ENCODE peak calls at places on chromosomes 2 and 18, in six cellular contexts. F is effector CD8-positive, alpha-beta T cell; U is fibroblast of lung; M is hepatic stellate cell; X is stimulated activated CD8-positive, alpha-beta memory T cell treated with anti-CD3 and anti-CD28 coated beads, Interleukin-15, amount 100 ng/mL, for 4 hours; V is activated CD4-positive, alpha-beta T cell treated with anti-CD3 and anti-CD28 coated beads for 24 hours. P is an unnamed sample.

GRCh38 chr2:191910518-191910917 is 63.6 kb upstream of the CAVIN2 start:
- DNase-seq in X (no peak), F (no peak), U (peak), M (peak), V (no peak), P (no peak)

GRCh38 chr2:222525776-222526175 is 101.4 kb downstream of the SGPP2 start:
- DNase-seq in M (no peak), X (no peak), U (no peak), F (no peak), V (no peak), P (no peak)

GRCh38 chr18:55001625-55002024 is 42.4 kb upstream of the CCDC68 start:
- DNase-seq in X (no peak), V (no peak), U (peak), F (no peak), M (no peak), P (no peak)

GRCh38 chr18:25144835-25145234 is 207.1 kb downstream of the ZNF521 start:
- DNase-seq in F (no peak), X (no peak), U (peak), M (peak), V (no peak), P (no peak)

GRCh38 chr2:24048662-24049484 is 668 bp upstream of the FKBP1B start:
- DNase-seq in V (no peak), F (no peak), M (no peak), X (no peak), U (no peak), P (no peak)

GRCh38 chr2:239830066-239830717 is 194.9 kb downstream of the NDUFA10 start:
- DNase-seq in M (no peak), V (no peak), F (no peak), X (no peak), U (peak), P (no peak)

GRCh38 chr18:35051978-35052377 is 10.8 kb downstream of the MAPRE2 start:
- DNase-seq in U (peak), V (no peak), F (no peak), X (no peak), M (no peak), P (no peak)

GRCh38 chr18:52334896-52335295 is 5.1 kb upstream of the DCC start:
- DNase-seq in V (no peak), M (no peak), F (no peak), X (no peak), U (peak), P (no peak)

GRCh38 chr18:11840493-11840892 is 10.7 kb upstream of the CHMP1B start:
- DNase-seq in X (no peak), U (no peak), V (no peak), F (no peak), M (no peak), P (no peak)

GRCh38 chr2:187139469-187139868 is 290.5 kb upstream of the ZSWIM2 start:
- DNase-seq in X (no peak), F (no peak), M (no peak), V (no peak), U (no peak), P (no peak)

GRCh38 chr2:203928849-203929248 is 7.7 kb upstream of the ICOS start:
- DNase-seq in V (no peak), M (no peak), F (no peak), X (no peak), U (peak), P (no peak)

GRCh38 chr18:74796928-74797576 is 199.4 kb downstream of the ZNF407 start:
- DNase-seq in U (peak), X (no peak), F (no peak), M (peak), V (no peak), P (no peak)

GRCh38 chr2:218663901-218664300 is 4.4 kb downstream of the BCS1L start:
- DNase-seq in U (no peak), V (no peak), F (no peak), M (no peak), X (no peak), P (no peak)

GRCh38 chr2:5695641-5696350 is 3.6 kb downstream of the SOX11 start:
- DNase-seq in F (no peak), U (peak), X (no peak), M (no peak), V (no peak), P (no peak)

GRCh38 chr18:63586966-63587365 is at the start of gene SERPINB13:
- DNase-seq in F (no peak), M (no peak), X (no peak), V (no peak), U (no peak), P (no peak)

GRCh38 chr2:57701391-57701791 is 345.2 kb upstream of the VRK2 start:
- DNase-seq in M (peak), X (no peak), U (peak), V (no peak), F (no peak), P (no peak)

GRCh38 chr2:97760480-97761049 is 47.2 kb downstream of the ZAP70 start:
- DNase-seq in F (no peak), V (no peak), M (no peak), U (no peak), X (no peak), P (no peak)

GRCh38 chr2:205367536-205367935 is 314.8 kb upstream of the NRP2 start:
- DNase-seq in X (no peak), V (no peak), M (no peak), U (no peak), F (no peak), P (no peak)

GRCh38 chr2:144630459-144631215 is 110.7 kb upstream of the ZEB2 start:
- DNase-seq in F (no peak), U (no peak), M (no peak), X (no peak), V (no peak), P (no peak)

P was measured in memory B cell.